ENCODE peak calls at places on chromosomes 1 and 21, in nine cellular contexts. A is M059J, L is memory B cell, D is pancreas, X is T-cell, J is GM13976, O is cardiac fibroblast, M is choroid plexus epithelial cell, K is nephron progenitor cell. P is an unnamed sample.

GRCh38 chr21:45998276-45998701 is 16.7 kb downstream of the COL6A1 start:
- DNase-seq in A (no peak), L (no peak), D (no peak), X (no peak), J (no peak), O (no peak), M (no peak), K (peak), P (no peak)

GRCh38 chr1:240189386-240189989 is 97.8 kb downstream of the FMN2 start:
- DNase-seq in A (peak), L (no peak), D (no peak), X (no peak), J (peak), O (peak), M (peak), K (peak), P (no peak)

GRCh38 chr1:184870319-184870718 is 104.0 kb downstream of the NIBAN1 start:
- DNase-seq in A (peak), L (no peak), D (no peak), X (peak), J (no peak), O (no peak), M (no peak), K (no peak), P (no peak)

GRCh38 chr1:115137191-115137590 is 47.9 kb upstream of the TSPAN2 start:
- DNase-seq in A (no peak), L (no peak), D (no peak), X (no peak), J (no peak), O (no peak), M (no peak), K (no peak), P (no peak)

GRCh38 chr1:228740991-228741390 is 5.7 kb downstream of the RHOU start:
- DNase-seq in A (no peak), L (no peak), D (no peak), X (no peak), J (no peak), O (peak), M (peak), K (no peak), P (no peak)

GRCh38 chr1:85998105-85998504 is 158.5 kb downstream of the COL24A1 start:
- DNase-seq in A (no peak), L (no peak), D (no peak), X (no peak), J (no peak), O (peak), M (peak), K (no peak), P (no peak)

GRCh38 chr1:51234721-51235425 is 1.2 kb upstream of the RNF11 start:
- DNase-seq in A (peak), L (peak), D (peak), X (peak), J (peak), O (peak), M (peak), K (no peak), P (no peak)

GRCh38 chr1:94119796-94120590 is 955 bp downstream of the ABCA4 start:
- DNase-seq in A (no peak), L (no peak), D (no peak), X (no peak), J (peak), O (peak), M (no peak), K (no peak), P (no peak)

GRCh38 chr1:119702384-119702783 is 9.3 kb upstream of the PHGDH start:
- DNase-seq in A (peak), L (no peak), D (no peak), X (no peak), J (no peak), O (peak), M (peak), K (no peak), P (no peak)

GRCh38 chr1:88549536-88549935 is 134.5 kb upstream of the PKN2 start:
- DNase-seq in A (peak), L (no peak), D (no peak), X (no peak), J (no peak), O (peak), M (peak), K (no peak), P (no peak)

GRCh38 chr1:9038881-9039760 is 12.9 kb upstream of the SLC2A7 start:
- DNase-seq in A (no peak), L (no peak), D (no peak), X (no peak), J (no peak), O (no peak), M (no peak), K (no peak), P (no peak)

GRCh38 chr1:29682918-29683314 is 446.6 kb downstream of the PTPRU start:
- DNase-seq in A (peak), L (no peak), D (peak), X (no peak), J (no peak), O (peak), M (peak), K (no peak), P (no peak)

P was measured in AG04450.